ENCODE peak calls at places on chromosomes 2 and 18, in five cellular contexts. One of them, this sample, is unnamed.
A peak's percentile ranks its signal among the peaks of the same experiment; 100 is the strongest.

GRCh38 chr2:38406597-38407110 is 29.6 kb upstream of the ATL2 start:
- DNase-seq in HCT116: no peak
- DNase-seq in A549: no peak
- DNase-seq in left lung: no peak
- DNase-seq in fibroblast of lung: no peak
- DNase-seq in this sample: no peak

GRCh38 chr2:12284487-12284886 is 432.2 kb upstream of the TRIB2 start:
- DNase-seq in HCT116: no peak
- DNase-seq in A549: no peak
- DNase-seq in left lung: no peak
- DNase-seq in fibroblast of lung: peak; percentile 71
- DNase-seq in this sample: no peak

GRCh38 chr2:178498137-178498536 is 17.9 kb downstream of the PLEKHA3 start:
- DNase-seq in HCT116: no peak
- DNase-seq in fibroblast of lung: no peak
- DNase-seq in left lung: no peak
- DNase-seq in A549: no peak
- DNase-seq in this sample: no peak

GRCh38 chr2:156077041-156077735 is 255.3 kb downstream of the NR4A2 start:
- DNase-seq in A549: no peak
- DNase-seq in fibroblast of lung: no peak
- DNase-seq in left lung: no peak
- DNase-seq in HCT116: no peak
- DNase-seq in this sample: peak; percentile 11

GRCh38 chr18:73093687-73094250 is 226.0 kb upstream of the NETO1 start:
- DNase-seq in A549: no peak
- DNase-seq in left lung: no peak
- DNase-seq in fibroblast of lung: no peak
- DNase-seq in HCT116: no peak
- DNase-seq in this sample: no peak

GRCh38 chr18:49274188-49274714 is 186.2 kb downstream of the DYM start:
- DNase-seq in HCT116: peak; percentile 1
- DNase-seq in fibroblast of lung: peak; percentile 78
- DNase-seq in left lung: no peak
- DNase-seq in A549: no peak
- DNase-seq in this sample: no peak

GRCh38 chr2:125680809-125681208 is 975.1 kb upstream of the GYPC start:
- DNase-seq in fibroblast of lung: no peak
- DNase-seq in A549: no peak
- DNase-seq in left lung: no peak
- DNase-seq in HCT116: no peak
- DNase-seq in this sample: no peak

GRCh38 chr2:75751360-75751759 is 40.6 kb upstream of the GCFC2 start:
- DNase-seq in HCT116: no peak
- DNase-seq in left lung: no peak
- DNase-seq in A549: no peak
- DNase-seq in fibroblast of lung: no peak
- DNase-seq in this sample: no peak

GRCh38 chr2:101064505-101064867 is 62.4 kb downstream of the RPL31 start:
- DNase-seq in HCT116: no peak
- DNase-seq in fibroblast of lung: no peak
- DNase-seq in A549: no peak
- DNase-seq in left lung: no peak
- DNase-seq in this sample: no peak

GRCh38 chr2:164485541-164485940 is 135.7 kb downstream of the GRB14 start:
- DNase-seq in left lung: no peak
- DNase-seq in HCT116: no peak
- DNase-seq in A549: no peak
- DNase-seq in fibroblast of lung: no peak
- DNase-seq in this sample: no peak

GRCh38 chr18:34929336-34929780 is 111.9 kb upstream of the MAPRE2 start:
- DNase-seq in HCT116: peak; percentile 55
- DNase-seq in left lung: no peak
- DNase-seq in A549: peak; percentile 82
- DNase-seq in fibroblast of lung: peak; percentile 89
- DNase-seq in this sample: no peak
- H3K27ac ChIP-seq in HCT116: peak overlapping the region; percentile 37
- H3K27ac ChIP-seq in left lung: no peak overlapping the region
- H3K27ac ChIP-seq in A549: peak overlapping the region; percentile 90
- H3K27ac ChIP-seq in fibroblast of lung: peak overlapping the region; percentile 26
- H3K27ac ChIP-seq in this sample: no peak overlapping the region

GRCh38 chr2:234165421-234165820 is 114.9 kb downstream of the SPP2 start:
- DNase-seq in fibroblast of lung: no peak
- DNase-seq in HCT116: no peak
- DNase-seq in A549: no peak
- DNase-seq in left lung: no peak
- DNase-seq in this sample: no peak

GRCh38 chr2:234163510-234163909 is 113.0 kb downstream of the SPP2 start:
- DNase-seq in A549: no peak
- DNase-seq in HCT116: no peak
- DNase-seq in fibroblast of lung: no peak
- DNase-seq in left lung: no peak
- DNase-seq in this sample: no peak

GRCh38 chr2:234162876-234163275 is 112.4 kb downstream of the SPP2 start:
- DNase-seq in left lung: no peak
- DNase-seq in HCT116: no peak
- DNase-seq in A549: no peak
- DNase-seq in fibroblast of lung: no peak
- DNase-seq in this sample: no peak

GRCh38 chr2:234166521-234166920 is 116.0 kb downstream of the SPP2 start:
- DNase-seq in left lung: no peak
- DNase-seq in fibroblast of lung: no peak
- DNase-seq in HCT116: no peak
- DNase-seq in A549: no peak
- DNase-seq in this sample: no peak

GRCh38 chr2:234164499-234165409 is 114.3 kb downstream of the SPP2 start:
- DNase-seq in fibroblast of lung: no peak
- DNase-seq in A549: no peak
- DNase-seq in HCT116: no peak
- DNase-seq in left lung: peak; percentile 60
- DNase-seq in this sample: no peak
- H3K27ac ChIP-seq in fibroblast of lung: no peak overlapping the region
- H3K27ac ChIP-seq in A549: peak overlapping the region; percentile 68
- H3K27ac ChIP-seq in HCT116: no peak overlapping the region
- H3K27ac ChIP-seq in left lung: no peak overlapping the region
- H3K27ac ChIP-seq in this sample: no peak overlapping the region

DNA sequence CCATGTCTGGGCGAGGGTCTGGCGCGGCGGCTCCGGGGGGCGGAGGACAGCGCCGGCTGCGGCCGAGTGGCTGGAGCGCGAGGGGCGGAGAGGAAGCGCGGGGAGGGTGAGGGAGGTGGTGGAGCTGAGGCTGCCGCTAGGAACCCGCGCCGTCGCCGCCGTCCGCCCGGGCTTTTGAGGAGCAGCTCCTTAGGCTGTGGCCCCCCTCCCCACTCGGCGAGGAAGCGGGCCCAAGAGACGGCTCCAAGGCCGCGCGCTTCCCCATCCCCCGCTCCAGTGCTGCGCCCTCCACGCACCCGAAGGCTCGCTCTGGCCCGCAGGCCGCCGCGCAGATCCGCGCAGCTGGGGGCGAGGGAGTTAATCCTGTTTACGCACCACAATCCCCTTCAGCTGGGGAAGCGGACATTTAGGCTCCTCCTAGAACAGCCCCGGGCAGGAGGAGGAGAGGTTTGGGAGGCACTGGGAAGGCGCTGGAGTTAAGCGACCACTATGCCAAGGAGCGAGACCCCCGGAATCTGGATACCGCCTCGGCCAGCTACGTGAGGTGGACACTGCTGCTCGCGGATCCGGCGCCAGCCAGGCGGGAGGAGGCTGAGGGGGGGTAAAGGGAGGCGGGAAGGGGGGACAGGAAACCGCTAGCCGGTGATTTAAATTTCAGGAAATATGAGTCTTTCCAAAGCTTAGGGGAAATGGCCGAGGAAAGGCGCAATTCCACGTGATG is at the start of gene CNRIP1:
- DNase-seq in left lung: peak; percentile 90
- DNase-seq in A549: peak; percentile 49
- DNase-seq in HCT116: no peak
- DNase-seq in fibroblast of lung: peak; percentile 85
- DNase-seq in this sample: peak; percentile 85
- H3K27ac ChIP-seq in left lung: peak within 1 kb of the TSS; percentile 92
- H3K27ac ChIP-seq in A549: peak within 1 kb of the TSS; percentile 83
- H3K27ac ChIP-seq in HCT116: no peak within 1 kb of the TSS
- H3K27ac ChIP-seq in fibroblast of lung: peak within 1 kb of the TSS; percentile 94
- H3K27ac ChIP-seq in this sample: no peak within 1 kb of the TSS

GRCh38 chr2:225891013-225891412 is 491.5 kb downstream of the NYAP2 start:
- DNase-seq in fibroblast of lung: no peak
- DNase-seq in A549: no peak
- DNase-seq in left lung: no peak
- DNase-seq in HCT116: no peak
- DNase-seq in this sample: no peak

GRCh38 chr2:225893151-225893550 is 493.6 kb downstream of the NYAP2 start:
- DNase-seq in fibroblast of lung: peak; percentile 1
- DNase-seq in A549: no peak
- DNase-seq in HCT116: no peak
- DNase-seq in left lung: no peak
- DNase-seq in this sample: no peak

GRCh38 chr2:225894240-225894980 is 494.9 kb downstream of the NYAP2 start:
- DNase-seq in left lung: no peak
- DNase-seq in HCT116: peak; percentile 13
- DNase-seq in A549: peak; percentile 62
- DNase-seq in fibroblast of lung: peak; percentile 65
- DNase-seq in this sample: no peak

GRCh38 chr2:225889452-225889851 is 489.9 kb downstream of the NYAP2 start:
- DNase-seq in fibroblast of lung: peak; percentile 92
- DNase-seq in HCT116: peak; percentile 60
- DNase-seq in A549: peak; percentile 74
- DNase-seq in left lung: no peak
- DNase-seq in this sample: peak; percentile 38

GRCh38 chr2:225895126-225895525 is 495.6 kb downstream of the NYAP2 start:
- DNase-seq in A549: peak; percentile 17
- DNase-seq in left lung: no peak
- DNase-seq in HCT116: no peak
- DNase-seq in fibroblast of lung: peak; percentile 36
- DNase-seq in this sample: no peak
- H3K27ac ChIP-seq in A549: peak overlapping the region; percentile 83
- H3K27ac ChIP-seq in left lung: no peak overlapping the region
- H3K27ac ChIP-seq in HCT116: peak overlapping the region; percentile 17
- H3K27ac ChIP-seq in fibroblast of lung: no peak overlapping the region
- H3K27ac ChIP-seq in this sample: no peak overlapping the region

GRCh38 chr18:11861583-11862288 is 10.5 kb downstream of the CHMP1B start:
- DNase-seq in HCT116: no peak
- DNase-seq in A549: no peak
- DNase-seq in fibroblast of lung: peak; percentile 75
- DNase-seq in left lung: no peak
- DNase-seq in this sample: no peak
- H3K27ac ChIP-seq in HCT116: no peak overlapping the region
- H3K27ac ChIP-seq in A549: peak overlapping the region; percentile 98
- H3K27ac ChIP-seq in fibroblast of lung: no peak overlapping the region
- H3K27ac ChIP-seq in left lung: no peak overlapping the region
- H3K27ac ChIP-seq in this sample: no peak overlapping the region

GRCh38 chr2:183935005-183935404 is 663.3 kb upstream of the ZNF804A start:
- DNase-seq in fibroblast of lung: no peak
- DNase-seq in A549: no peak
- DNase-seq in left lung: no peak
- DNase-seq in HCT116: no peak
- DNase-seq in this sample: no peak

GRCh38 chr2:183937220-183937619 is 661.1 kb upstream of the ZNF804A start:
- DNase-seq in A549: no peak
- DNase-seq in fibroblast of lung: no peak
- DNase-seq in left lung: peak; percentile 25
- DNase-seq in HCT116: no peak
- DNase-seq in this sample: no peak
- H3K27ac ChIP-seq in A549: no peak overlapping the region
- H3K27ac ChIP-seq in fibroblast of lung: no peak overlapping the region
- H3K27ac ChIP-seq in left lung: no peak overlapping the region
- H3K27ac ChIP-seq in HCT116: no peak overlapping the region
- H3K27ac ChIP-seq in this sample: no peak overlapping the region

GRCh38 chr2:71001592-71002570 is 7.2 kb upstream of the TEX261 start:
- DNase-seq in HCT116: no peak
- DNase-seq in fibroblast of lung: no peak
- DNase-seq in left lung: no peak
- DNase-seq in A549: no peak
- DNase-seq in this sample: peak; percentile 89
- H3K27ac ChIP-seq in HCT116: no peak overlapping the region
- H3K27ac ChIP-seq in fibroblast of lung: no peak overlapping the region
- H3K27ac ChIP-seq in left lung: no peak overlapping the region
- H3K27ac ChIP-seq in A549: peak overlapping the region; percentile 33
- H3K27ac ChIP-seq in this sample: no peak overlapping the region

This sample was measured in neural progenitor cell.